ENCODE peak calls at places on chromosomes 6 and 20, in four cellular contexts. One of them, this sample, is unnamed.

GRCh38 chr6:37580164-37580955 is 80.7 kb upstream of the CCDC167 start:
- DNase-seq in KBM-7: no peak
- DNase-seq in NCI-H2081: no peak
- DNase-seq in cardiac fibroblast: no peak
- DNase-seq in this sample: no peak

GRCh38 chr6:97000138-97000537 is 75.6 kb downstream of the KLHL32 start:
- DNase-seq in KBM-7: no peak
- DNase-seq in cardiac fibroblast: no peak
- DNase-seq in NCI-H2081: no peak
- DNase-seq in this sample: no peak

GRCh38 chr6:139425780-139426179 is 51.3 kb upstream of the CITED2 start:
- DNase-seq in KBM-7: no peak
- DNase-seq in cardiac fibroblast: peak
- DNase-seq in NCI-H2081: no peak
- DNase-seq in this sample: peak

GRCh38 chr20:2626853-2627541 is 25.4 kb upstream of the NOP56 start:
- DNase-seq in KBM-7: no peak
- DNase-seq in cardiac fibroblast: peak
- DNase-seq in NCI-H2081: no peak
- DNase-seq in this sample: peak

GRCh38 chr20:4252005-4252404 is 236.6 kb upstream of the RNF24 start:
- DNase-seq in cardiac fibroblast: peak
- DNase-seq in NCI-H2081: no peak
- DNase-seq in KBM-7: no peak
- DNase-seq in this sample: no peak

GRCh38 chr6:118996289-118996820 is 61.4 kb upstream of the MCM9 start:
- DNase-seq in cardiac fibroblast: no peak
- DNase-seq in NCI-H2081: no peak
- DNase-seq in KBM-7: no peak
- DNase-seq in this sample: no peak

GRCh38 chr6:129717287-129717686 is 7.3 kb upstream of the ARHGAP18 start:
- DNase-seq in NCI-H2081: no peak
- DNase-seq in cardiac fibroblast: peak
- DNase-seq in KBM-7: peak
- DNase-seq in this sample: peak

GRCh38 chr6:55694148-55694547 is 115.2 kb upstream of the HMGCLL1 start:
- DNase-seq in KBM-7: no peak
- DNase-seq in NCI-H2081: no peak
- DNase-seq in cardiac fibroblast: peak
- DNase-seq in this sample: peak

GRCh38 chr20:46939031-46939430 is 44.4 kb downstream of the EYA2 start:
- DNase-seq in cardiac fibroblast: peak
- DNase-seq in KBM-7: peak
- DNase-seq in NCI-H2081: no peak
- DNase-seq in this sample: no peak

GRCh38 chr6:53752856-53753255 is 41.9 kb upstream of the LRRC1 start:
- DNase-seq in KBM-7: no peak
- DNase-seq in NCI-H2081: no peak
- DNase-seq in cardiac fibroblast: peak
- DNase-seq in this sample: peak

GRCh38 chr20:23449400-23449799 is 3.3 kb downstream of the CST11 start:
- DNase-seq in NCI-H2081: no peak
- DNase-seq in cardiac fibroblast: peak
- DNase-seq in KBM-7: peak
- DNase-seq in this sample: no peak

GRCh38 chr6:156876302-156876701 is 99.1 kb downstream of the ARID1B start:
- DNase-seq in cardiac fibroblast: no peak
- DNase-seq in NCI-H2081: no peak
- DNase-seq in KBM-7: no peak
- DNase-seq in this sample: no peak

GRCh38 chr6:4287811-4288244 is 152.5 kb upstream of the ECI2 start:
- DNase-seq in cardiac fibroblast: no peak
- DNase-seq in NCI-H2081: peak
- DNase-seq in KBM-7: no peak
- DNase-seq in this sample: no peak

GRCh38 chr6:33984466-33985332 is 161.2 kb downstream of the GRM4 start:
- DNase-seq in KBM-7: no peak
- DNase-seq in cardiac fibroblast: no peak
- DNase-seq in NCI-H2081: no peak
- DNase-seq in this sample: no peak

GRCh38 chr20:49890651-49891361 is 24.5 kb downstream of the SPATA2 start:
- DNase-seq in cardiac fibroblast: no peak
- DNase-seq in NCI-H2081: no peak
- DNase-seq in KBM-7: no peak
- DNase-seq in this sample: no peak

This sample was measured in astrocyte.